ENCODE peak calls at places on chromosomes 7 and 10, in nine cellular contexts. H is transverse colon, J is tibial artery, W is Panc1, P is endothelial cell of umbilical vein, O is heart right ventricle, E is fibroblast of lung, N is mammary epithelial cell, S is neuronal stem cell. A is an unnamed sample. For H3K9me3 and H3K4me1, the result is how much of the 10 kb centered on the place peaks cover.

GRCh38 chr10:94212876-94213595 is 149.7 kb downstream of the NOC3L start:
- DNase-seq in H (peak), J (peak), W (no peak), P (no peak), O (no peak), E (peak), N (no peak), S (no peak), A (no peak)

GRCh38 chr10:22986771-22987542 is 59.1 kb downstream of the ARMC3 start:
- DNase-seq in H (no peak), J (no peak), W (no peak), P (peak), O (no peak), E (peak), N (peak), S (no peak), A (no peak)

GRCh38 chr10:48791267-48791928 is 106.7 kb downstream of the WDFY4 start:
- DNase-seq in H (no peak), J (no peak), W (no peak), P (no peak), O (no peak), E (no peak), N (no peak), S (no peak), A (no peak)

GRCh38 chr10:119051775-119052174 is 22.3 kb downstream of the NANOS1 start:
- DNase-seq in H (no peak), J (no peak), W (no peak), P (no peak), O (no peak), E (no peak), N (peak), S (no peak), A (no peak)

GRCh38 chr7:137930616-137931015 is 71.3 kb downstream of the CREB3L2 start:
- DNase-seq in H (no peak), J (no peak), W (no peak), P (peak), O (no peak), E (peak), N (peak), S (no peak), A (no peak)

GRCh38 chr10:130661419-130661818 is 525.2 kb downstream of the GLRX3 start:
- DNase-seq in H (no peak), J (no peak), W (no peak), P (no peak), O (no peak), E (no peak), N (no peak), S (no peak), A (no peak)

GRCh38 chr7:151161757-151162156 is 5.7 kb downstream of the GBX1 start:
- DNase-seq in H (no peak), J (no peak), W (no peak), P (no peak), O (no peak), E (no peak), N (no peak), S (no peak), A (no peak)

GRCh38 chr7:158613481-158613880 is 25.9 kb upstream of the PTPRN2 start:
- DNase-seq in H (no peak), J (no peak), W (no peak), P (no peak), O (no peak), E (no peak), N (no peak), S (no peak), A (no peak)

GRCh38 chr10:103207141-103207540 is 14.1 kb upstream of the NT5C2 start:
- DNase-seq in H (no peak), J (no peak), W (no peak), P (no peak), O (no peak), E (no peak), N (no peak), S (no peak), A (no peak)

GRCh38 chr10:10235003-10235402 is 782.7 kb upstream of the CELF2 start:
- DNase-seq in H (no peak), J (no peak), W (no peak), P (no peak), O (no peak), E (no peak), N (no peak), S (peak), A (no peak)

GRCh38 chr10:78178940-78179339 is 145.3 kb downstream of the RPS24 start:
- DNase-seq in H (no peak), J (no peak), W (no peak), P (no peak), O (no peak), E (peak), N (peak), S (no peak), A (no peak)

GRCh38 chr10:34045571-34046190 is 711.2 kb upstream of the NRP1 start:
- DNase-seq in H (no peak), J (no peak), W (no peak), P (no peak), O (no peak), E (peak), N (peak), S (no peak), A (no peak)

GRCh38 chr10:13681963-13682362 is 95.2 kb downstream of the PRPF18 start:
- DNase-seq in H (no peak), J (no peak), W (no peak), P (no peak), O (no peak), E (no peak), N (no peak), S (no peak), A (no peak)

GRCh38 chr10:11921800-11922387 is 98.7 kb downstream of the PROSER2 start:
- DNase-seq in H (peak), J (no peak), W (no peak), P (peak), O (no peak), E (peak), N (no peak), S (no peak), A (no peak)

GRCh38 chr10:18282094-18282493 is 141.9 kb downstream of the CACNB2 start:
- DNase-seq in H (no peak), J (no peak), W (no peak), P (no peak), O (no peak), E (no peak), N (no peak), S (no peak), A (no peak)

GRCh38 chr10:131854579-131855335 is 46.1 kb upstream of the PPP2R2D start:
- DNase-seq in H (no peak), J (peak), W (no peak), P (no peak), O (no peak), E (no peak), N (no peak), S (no peak), A (no peak)

DNA sequence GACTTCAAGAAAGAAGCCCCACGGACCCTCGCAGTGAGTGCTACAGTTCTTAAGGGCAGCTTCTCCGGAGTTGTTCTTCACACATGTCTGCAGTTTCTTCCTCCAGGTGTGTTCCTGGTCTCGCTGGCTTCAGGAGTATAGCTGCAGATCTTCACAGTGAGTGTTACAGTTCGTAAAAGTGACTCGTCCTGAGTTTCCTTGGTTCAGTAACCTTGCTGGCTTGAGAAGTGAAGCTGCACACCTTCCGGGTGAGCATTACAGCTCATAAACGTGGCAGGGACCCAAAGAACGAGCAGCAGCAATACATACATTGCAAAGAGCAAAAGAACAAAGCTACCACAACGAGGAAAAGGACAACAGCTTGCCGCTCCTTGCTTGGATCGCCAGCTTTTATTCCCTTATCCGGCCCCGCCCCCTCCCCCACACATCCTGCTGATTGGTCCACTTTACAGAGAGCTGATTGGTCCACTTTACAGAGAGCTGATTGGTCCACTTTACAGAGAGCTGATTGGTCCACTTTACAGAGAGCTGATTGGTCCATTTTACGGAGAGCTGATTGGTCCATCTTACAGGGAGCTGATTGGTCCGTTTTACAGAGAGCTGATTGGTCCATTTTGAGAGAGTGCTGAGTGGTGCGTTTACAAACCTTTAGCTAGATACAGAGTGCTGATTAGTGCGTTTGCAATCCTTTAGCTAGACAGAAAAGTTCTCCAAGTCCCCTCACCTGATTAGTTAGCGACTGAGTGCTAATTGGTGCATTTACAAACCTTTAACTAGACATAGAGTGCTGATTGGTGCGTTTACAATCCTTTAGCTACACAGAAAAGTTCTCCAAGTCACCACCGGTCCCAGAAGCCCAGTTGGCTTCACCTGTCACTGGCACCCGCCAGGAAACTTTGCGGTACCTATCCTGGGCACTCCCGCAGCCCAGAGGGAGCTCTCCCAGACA is 165.3 kb downstream of the AGMO start:
- DNase-seq in H (no peak), J (no peak), W (no peak), P (no peak), O (no peak), E (no peak), N (no peak), S (no peak), A (no peak)
- H3K9me3 ChIP-seq in H (under half), J (under half), W (under half), P (under half), O (under half), E (under half), N (under half), S (under half), A (under half)

GRCh38 chr7:116546916-116547315 is 22.1 kb downstream of the CAV1 start:
- DNase-seq in H (no peak), J (no peak), W (no peak), P (no peak), O (no peak), E (peak), N (no peak), S (no peak), A (no peak)
- H3K4me1 ChIP-seq in H (under half), J (under half), W (half or more), P (under half), O (under half), E (under half), N (under half), S (under half), A (under half)

DNA sequence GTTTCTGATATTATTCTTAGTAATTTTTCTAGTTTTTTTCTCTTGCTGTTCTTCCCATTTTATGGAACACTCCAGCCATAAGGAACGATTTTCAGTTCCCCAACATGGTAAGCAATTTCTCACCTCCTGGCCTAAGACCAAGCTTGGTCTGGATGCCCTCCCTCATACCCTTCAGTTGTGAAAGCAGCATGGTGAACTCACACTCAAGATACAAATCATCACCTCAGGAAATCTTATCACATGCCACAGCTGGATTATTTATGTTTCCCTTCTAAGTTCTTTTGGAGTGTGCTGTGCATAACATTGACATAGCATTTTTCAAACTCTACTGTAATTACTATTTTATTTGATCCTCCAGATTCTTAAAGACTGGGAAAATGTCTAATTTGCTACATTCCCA is 216.6 kb downstream of the AGMO start:
- DNase-seq in H (no peak), J (no peak), W (no peak), P (peak), O (no peak), E (no peak), N (no peak), S (no peak), A (no peak)
- H3K9me3 ChIP-seq in H (under half), J (under half), W (under half), P (under half), O (under half), E (under half), N (under half), S (under half), A (under half)

DNA sequence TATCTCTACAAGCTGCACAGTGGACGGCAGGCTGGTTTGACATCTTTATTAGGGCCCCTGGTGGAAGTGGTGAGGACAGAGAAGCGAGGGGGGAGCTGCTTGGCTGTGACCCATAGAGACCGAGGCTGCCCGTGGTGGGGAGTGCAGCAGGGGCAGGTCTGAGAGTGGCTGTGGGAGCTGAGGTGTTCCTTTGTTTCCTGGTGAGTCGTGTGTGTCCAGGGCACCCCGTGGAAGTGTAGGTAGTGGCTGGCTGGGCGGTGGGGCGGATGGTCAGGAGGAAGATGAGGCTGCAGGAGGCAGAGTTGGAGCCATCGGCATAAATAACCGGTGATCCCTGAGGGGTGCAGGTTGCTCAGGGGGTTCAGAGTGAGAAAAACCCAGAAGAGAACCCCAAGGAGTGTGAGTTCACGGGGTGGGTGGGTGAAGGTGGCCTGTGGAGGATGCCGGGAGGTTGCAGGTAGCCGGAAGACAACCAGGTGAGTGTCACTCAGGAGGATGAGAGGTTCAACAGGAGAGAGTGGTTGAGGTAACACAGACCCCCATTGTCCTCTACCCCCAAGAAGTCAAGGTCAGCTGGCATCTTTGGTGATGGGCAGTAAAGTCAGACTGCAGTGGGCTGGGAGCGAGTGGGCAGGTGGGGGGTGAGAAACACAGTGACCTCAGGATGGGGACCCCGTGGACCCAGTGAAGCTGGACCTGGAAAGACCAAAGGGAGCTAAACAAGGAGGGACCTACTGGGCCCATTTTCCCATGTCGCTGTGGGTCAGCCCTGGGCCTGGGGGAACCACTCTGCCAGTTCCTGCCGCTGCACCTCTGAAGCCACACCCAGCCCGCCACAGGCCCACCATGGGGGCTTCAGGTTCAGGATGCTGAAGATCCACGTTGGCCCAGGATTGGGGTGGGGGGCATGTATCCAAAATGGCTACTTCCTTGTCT is 7.8 kb downstream of the ATP6V0E2 start:
- DNase-seq in H (no peak), J (no peak), W (no peak), P (no peak), O (no peak), E (no peak), N (no peak), S (no peak), A (peak)
- H3K4me1 ChIP-seq in H (under half), J (under half), W (under half), P (under half), O (under half), E (under half), N (under half), S (under half), A (under half)